ENCODE peak calls at places on chromosome 7, in four cellular contexts. P, J, Q and L are unnamed samples.

GRCh38 chr7:5231811-5232484 is 41.9 kb downstream of the WIPI2 start:
- DNase-seq in P (no peak), J (no peak), Q (no peak), L (no peak)

GRCh38 chr7:20651960-20652544 is 36.6 kb downstream of the ABCB5 start:
- DNase-seq in P (no peak), J (no peak), Q (no peak), L (no peak)

GRCh38 chr7:17126413-17127374 is 171.8 kb upstream of the AHR start:
- DNase-seq in P (no peak), J (no peak), Q (no peak), L (no peak)

GRCh38 chr7:780056-780455 is 52.2 kb upstream of the SUN1 start:
- DNase-seq in P (no peak), J (no peak), Q (no peak), L (no peak)

GRCh38 chr7:32905175-32905662 is 13.7 kb upstream of the KBTBD2 start:
- DNase-seq in P (peak; percentile 54), J (peak; percentile 65), Q (no peak), L (no peak)

GRCh38 chr7:70063796-70064423 is 465.6 kb downstream of the AUTS2 start:
- DNase-seq in P (no peak), J (no peak), Q (no peak), L (no peak)

GRCh38 chr7:142334236-142334635 is 76.4 kb upstream of the PRSS58 start:
- DNase-seq in P (no peak), J (no peak), Q (no peak), L (no peak)

GRCh38 chr7:216360-217300 is 24.3 kb downstream of the FAM20C start:
- DNase-seq in P (no peak), J (no peak), Q (no peak), L (no peak)

GRCh38 chr7:92831716-92832622 is 4.4 kb downstream of the CDK6 start:
- DNase-seq in P (no peak), J (peak; percentile 76), Q (no peak), L (peak; percentile 77)

GRCh38 chr7:935321-936130 is 19.0 kb downstream of the ADAP1 start:
- DNase-seq in P (no peak), J (no peak), Q (no peak), L (no peak)

GRCh38 chr7:88020953-88021650 is 87.1 kb downstream of the ADAM22 start:
- DNase-seq in P (no peak), J (no peak), Q (no peak), L (no peak)

GRCh38 chr7:90749774-90750173 is 153.7 kb downstream of the CDK14 start:
- DNase-seq in P (no peak), J (no peak), Q (no peak), L (no peak)

GRCh38 chr7:36390199-36391090 is 783 bp downstream of the ANLN start:
- DNase-seq in P (peak; percentile 74), J (peak; percentile 28), Q (peak; percentile 88), L (no peak)

GRCh38 chr7:72493850-72494661 is 81.9 kb upstream of the CALN1 start:
- DNase-seq in P (peak; percentile 62), J (peak; percentile 17), Q (peak; percentile 72), L (no peak)

GRCh38 chr7:105808703-105809590 is 67.5 kb downstream of the ATXN7L1 start:
- DNase-seq in P (no peak), J (no peak), Q (no peak), L (no peak)

GRCh38 chr7:40279991-40280390 is 145.2 kb downstream of the SUGCT start:
- DNase-seq in P (no peak), J (no peak), Q (no peak), L (no peak)

GRCh38 chr7:106679153-106679931 is 18.4 kb upstream of the CCDC71L start:
- DNase-seq in P (peak; percentile 36), J (no peak), Q (peak; percentile 65), L (no peak)

GRCh38 chr7:12930534-12930933 is 243.1 kb downstream of the ARL4A start:
- DNase-seq in P (no peak), J (no peak), Q (no peak), L (no peak)

GRCh38 chr7:136133491-136133990 is 156.4 kb upstream of the MTPN start:
- DNase-seq in P (no peak), J (no peak), Q (no peak), L (no peak)

GRCh38 chr7:77378584-77378983 is 37.6 kb downstream of the GSAP start:
- DNase-seq in P (no peak), J (no peak), Q (no peak), L (no peak)

GRCh38 chr7:66183700-66184099 is 21.4 kb upstream of the TPST1 start:
- DNase-seq in P (peak; percentile 30), J (peak; percentile 75), Q (no peak), L (peak; percentile 73)

GRCh38 chr7:82615527-82615926 is 171.9 kb upstream of the CACNA2D1 start:
- DNase-seq in P (no peak), J (no peak), Q (peak; percentile 68), L (no peak)

GRCh38 chr7:132752431-132752830 is 176.2 kb upstream of the PLXNA4 start:
- DNase-seq in P (no peak), J (no peak), Q (no peak), L (no peak)

GRCh38 chr7:47573758-47574472 is 8.0 kb downstream of the TNS3 start:
- DNase-seq in P (no peak), J (peak; percentile 92), Q (no peak), L (peak; percentile 70)

GRCh38 chr7:47572939-47573757 is 8.8 kb downstream of the TNS3 start:
- DNase-seq in P (no peak), J (no peak), Q (no peak), L (no peak)

GRCh38 chr7:47576031-47576908 is 5.6 kb downstream of the TNS3 start:
- DNase-seq in P (peak; percentile 76), J (no peak), Q (no peak), L (no peak)

GRCh38 chr7:47576909-47577255 is 5.0 kb downstream of the TNS3 start:
- DNase-seq in P (no peak), J (no peak), Q (no peak), L (no peak)

DNA sequence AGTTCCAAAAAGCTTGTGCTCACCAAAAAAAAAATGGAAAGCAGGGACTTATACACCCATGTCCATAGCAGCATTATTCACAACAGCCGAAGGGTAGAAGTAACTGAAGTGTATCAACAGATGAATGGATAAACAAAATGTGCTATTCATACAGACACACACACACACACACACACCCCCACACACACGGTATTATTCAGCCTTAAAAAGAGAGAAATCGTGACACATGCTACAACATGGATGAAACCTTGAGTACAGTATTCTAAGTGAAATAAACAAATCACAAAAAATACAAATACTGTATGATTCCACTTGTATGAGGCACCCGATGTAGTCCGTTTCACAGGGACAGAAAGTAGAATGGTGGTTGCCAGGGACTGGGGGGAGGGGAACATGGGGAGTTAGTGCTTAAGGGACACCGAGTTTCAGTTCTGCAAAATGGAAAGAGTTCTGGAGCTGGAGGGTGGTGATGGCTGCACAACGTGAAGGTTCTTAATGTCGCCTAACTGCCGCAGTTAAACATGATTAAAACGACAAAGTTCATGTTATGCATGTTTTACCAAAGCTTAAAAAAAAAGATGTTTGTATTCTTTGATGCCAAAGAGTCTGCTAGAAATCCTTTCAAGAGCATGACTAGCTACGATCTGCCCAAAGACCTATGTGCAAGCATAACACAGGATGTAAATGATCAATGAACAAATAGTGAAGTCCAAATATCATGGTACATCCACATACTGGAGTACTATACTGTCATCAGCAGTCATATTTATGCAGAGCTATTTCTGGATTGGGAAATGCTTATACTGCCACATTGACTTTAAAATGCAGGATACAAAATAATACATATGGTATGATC is 7.2 kb downstream of the TNS3 start:
- DNase-seq in P (no peak), J (no peak), Q (no peak), L (no peak)
- H3K4me3 ChIP-seq in P (no peak overlapping the region), J (no peak overlapping the region), Q (no peak overlapping the region), L (no peak overlapping the region)

DNA sequence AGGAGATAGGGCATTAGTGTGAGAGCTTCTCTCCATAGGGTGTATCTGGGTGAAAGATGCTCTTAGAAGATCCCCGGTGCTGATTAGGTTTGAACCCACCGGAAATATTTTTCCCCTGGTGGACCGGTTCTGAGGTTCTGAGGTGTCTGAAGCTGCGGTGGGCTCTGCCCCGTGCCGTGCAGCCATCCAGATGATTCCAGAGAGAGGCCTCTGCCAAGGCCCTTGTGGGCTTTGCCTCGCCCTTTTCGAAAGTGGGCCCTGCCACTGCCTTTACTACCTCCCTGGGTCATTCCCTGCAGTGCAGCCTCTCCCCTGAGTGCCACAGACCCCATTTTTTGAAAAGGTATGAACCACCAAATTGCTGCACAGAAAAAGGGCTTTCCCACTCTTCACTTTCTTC is 2.8 kb downstream of the GIMAP8 start:
- DNase-seq in P (no peak), J (no peak), Q (no peak), L (no peak)
- H3K4me3 ChIP-seq in P (peak overlapping the region; percentile 29), J (no peak overlapping the region), Q (peak overlapping the region; percentile 58), L (no peak overlapping the region)

GRCh38 chr7:155466814-155467675 is 9.1 kb downstream of the EN2 start:
- DNase-seq in P (no peak), J (no peak), Q (no peak), L (no peak)
- H3K4me3 ChIP-seq in P (no peak overlapping the region), J (no peak overlapping the region), Q (no peak overlapping the region), L (no peak overlapping the region)

DNA sequence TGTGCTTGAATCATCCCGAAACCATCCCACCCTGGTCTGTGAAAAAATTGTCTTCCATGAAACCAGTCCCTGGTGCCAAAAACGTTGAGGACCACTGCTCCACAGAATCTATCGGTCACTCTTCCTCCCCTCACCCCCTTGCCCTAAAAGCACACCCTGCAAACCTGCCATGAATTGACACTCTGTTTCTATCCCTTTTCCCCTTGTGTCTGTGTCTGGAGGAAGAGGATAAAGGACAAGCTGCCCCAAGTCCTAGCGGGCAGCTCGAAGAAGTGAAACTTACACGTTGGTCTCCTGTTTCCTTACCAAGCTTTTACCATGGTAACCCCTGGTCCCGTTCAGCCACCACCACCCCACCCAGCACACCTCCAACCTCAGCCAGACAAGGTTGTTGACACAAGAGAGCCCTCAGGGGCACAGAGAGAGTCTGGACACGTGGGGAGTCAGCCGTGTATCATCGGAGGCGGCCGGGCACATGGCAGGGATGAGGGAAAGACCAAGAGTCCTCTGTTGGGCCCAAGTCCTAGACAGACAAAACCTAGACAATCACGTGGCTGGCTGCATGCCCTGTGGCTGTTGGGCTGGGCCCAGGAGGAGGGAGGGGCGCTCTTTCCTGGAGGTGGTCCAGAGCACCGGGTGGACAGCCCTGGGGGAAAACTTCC is 784 bp upstream of the SERPINE1 start:
- DNase-seq in P (peak; percentile 44), J (no peak), Q (peak; percentile 72), L (no peak)
- H3K4me3 ChIP-seq in P (no peak overlapping the region), J (no peak overlapping the region), Q (peak overlapping the region; percentile 31), L (peak overlapping the region; percentile 86)

GRCh38 chr7:2159176-2159520 is 73.6 kb downstream of the MAD1L1 start:
- DNase-seq in P (no peak), J (no peak), Q (peak; percentile 62), L (no peak)
- H3K4me3 ChIP-seq in P (no peak overlapping the region), J (no peak overlapping the region), Q (no peak overlapping the region), L (no peak overlapping the region)

GRCh38 chr7:95006010-95006409 is 98.6 kb downstream of the PPP1R9A start:
- DNase-seq in P (no peak), J (no peak), Q (no peak), L (no peak)

GRCh38 chr7:95011156-95011928 is 103.9 kb downstream of the PPP1R9A start:
- DNase-seq in P (no peak), J (no peak), Q (no peak), L (peak; percentile 41)

GRCh38 chr7:95012001-95012400 is 104.6 kb downstream of the PPP1R9A start:
- DNase-seq in P (no peak), J (no peak), Q (no peak), L (no peak)
- H3K4me3 ChIP-seq in P (no peak overlapping the region), J (no peak overlapping the region), Q (no peak overlapping the region), L (no peak overlapping the region)

GRCh38 chr7:158815471-158816128 is 13.7 kb downstream of the ESYT2 start:
- DNase-seq in P (no peak), J (no peak), Q (no peak), L (no peak)
- H3K4me3 ChIP-seq in P (no peak overlapping the region), J (no peak overlapping the region), Q (no peak overlapping the region), L (no peak overlapping the region)